ENCODE peak calls at places on chromosomes 4 and X, in four cellular contexts. Z is foreskin fibroblast, I is aorta, R is HFFc6. V is an unnamed sample.

GRCh38 chrX:153463031-153463430 is 7.3 kb downstream of the HAUS7 start:
- DNase-seq in Z (no peak), I (no peak), R (no peak), V (peak; percentile 19)

GRCh38 chrX:34053931-34054330 is 78.2 kb downstream of the FAM47A start:
- DNase-seq in Z (no peak), I (peak; percentile 20), R (no peak), V (no peak)

GRCh38 chr4:118981839-118982381 is 93.3 kb downstream of the SYNPO2 start:
- DNase-seq in Z (peak; percentile 81), I (no peak), R (peak; percentile 95), V (peak; percentile 80)

GRCh38 chr4:3388461-3389185 is 53.1 kb upstream of the HGFAC start:
- DNase-seq in Z (peak; percentile 80), I (peak; percentile 76), R (peak; percentile 84), V (peak; percentile 66)

GRCh38 chr4:113278324-113278934 is 229.0 kb downstream of the ANK2 start:
- DNase-seq in Z (peak; percentile 51), I (peak; percentile 80), R (peak; percentile 49), V (peak; percentile 71)

GRCh38 chr4:159003420-159004253 is 99.2 kb upstream of the RAPGEF2 start:
- DNase-seq in Z (no peak), I (no peak), R (no peak), V (no peak)

GRCh38 chr4:153408932-153409331 is 57.2 kb upstream of the TMEM131L start:
- DNase-seq in Z (no peak), I (no peak), R (no peak), V (no peak)

GRCh38 chr4:81664079-81664478 is 192.4 kb upstream of the RASGEF1B start:
- DNase-seq in Z (no peak), I (no peak), R (no peak), V (no peak)

GRCh38 chr4:84336964-84337705 is 162.0 kb downstream of the NKX6-1 start:
- DNase-seq in Z (no peak), I (no peak), R (no peak), V (no peak)

GRCh38 chrX:102684772-102685520 is 27.3 kb upstream of the GPRASP2 start:
- DNase-seq in Z (no peak), I (no peak), R (no peak), V (no peak)

GRCh38 chr4:87982446-87982845 is 6.9 kb downstream of the SPP1 start:
- DNase-seq in Z (no peak), I (no peak), R (no peak), V (no peak)

GRCh38 chr4:109721033-109721432 is 8.8 kb downstream of the PLA2G12A start:
- DNase-seq in Z (no peak), I (no peak), R (no peak), V (no peak)

GRCh38 chr4:131052646-131053045 is 1956.7 kb downstream of the C4orf33 start:
- DNase-seq in Z (no peak), I (no peak), R (no peak), V (peak; percentile 3)

V was measured in fibroblast of gingiva.